ENCODE peak calls at places on chromosomes 12 and 14, in five cellular contexts. M is Calu3, C is lung, A is OCI-LY7, O is thyroid gland. K is an unnamed sample.

GRCh38 chr12:12521923-12522322 is 40.7 kb downstream of the DUSP16 start:
- DNase-seq in A (no peak), M (no peak), O (no peak), C (no peak), K (no peak)

GRCh38 chr12:59372971-59373370 is 222.9 kb upstream of the SLC16A7 start:
- DNase-seq in C (no peak), A (no peak), M (peak; percentile 51), O (peak; percentile 16), K (peak; percentile 3)

GRCh38 chr14:40213701-40214100 is 781.5 kb upstream of the FBXO33 start:
- DNase-seq in A (no peak), C (no peak), O (no peak), M (no peak), K (no peak)

GRCh38 chr14:34219661-34220060 is 242.4 kb downstream of the SPTSSA start:
- DNase-seq in A (no peak), C (no peak), M (no peak), O (no peak), K (no peak)

GRCh38 chr14:57031474-57031873 is 221.2 kb upstream of the OTX2 start:
- DNase-seq in O (no peak), A (no peak), C (no peak), M (no peak), K (no peak)

GRCh38 chr14:101844219-101844618 is 82.7 kb downstream of the PPP2R5C start:
- DNase-seq in O (no peak), C (no peak), M (no peak), A (peak; percentile 65), K (no peak)

GRCh38 chr12:70535896-70536374 is 101.3 kb downstream of the PTPRB start:
- DNase-seq in A (no peak), M (no peak), O (no peak), C (no peak), K (no peak)

GRCh38 chr12:3418609-3419469 is 72.2 kb upstream of the PRMT8 start:
- DNase-seq in O (no peak), M (no peak), C (peak; percentile 45), A (no peak), K (no peak)

GRCh38 chr12:132007041-132007440 is 57.3 kb downstream of the EP400 start:
- DNase-seq in O (no peak), M (no peak), C (no peak), A (no peak), K (no peak)

GRCh38 chr12:131775124-131775903 is 52.9 kb upstream of the MMP17 start:
- DNase-seq in A (no peak), O (no peak), C (no peak), M (no peak), K (no peak)

GRCh38 chr12:48349471-48349870 is 1.2 kb downstream of the ZNF641 start:
- DNase-seq in C (no peak), A (peak; percentile 4), M (no peak), O (no peak), K (no peak)

GRCh38 chr14:72523397-72524157 is 370.3 kb downstream of the DPF3 start:
- DNase-seq in A (no peak), M (no peak), O (no peak), C (no peak), K (no peak)

DNA sequence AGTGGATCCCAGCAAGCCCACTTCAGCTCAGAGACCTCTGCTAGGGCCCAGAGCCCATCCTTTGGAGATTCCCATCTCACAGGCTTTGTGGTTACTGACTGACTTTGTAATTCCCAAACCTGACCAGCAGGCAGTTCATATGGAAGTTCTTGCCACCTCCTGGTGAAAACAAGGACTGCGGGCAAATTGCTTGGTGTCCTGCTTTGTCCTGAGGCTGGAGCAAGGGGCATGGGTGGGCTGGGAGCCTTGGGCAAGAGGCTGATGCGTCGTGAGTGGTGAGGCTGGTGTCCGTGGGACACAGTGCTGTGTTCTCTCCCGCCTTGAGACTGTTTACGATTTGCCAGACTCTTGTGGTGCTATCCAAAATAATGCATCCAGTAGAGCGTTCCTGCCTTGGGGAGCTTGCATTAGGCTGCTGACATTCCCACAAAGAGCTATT is 91.0 kb downstream of the LRRC74A start:
- DNase-seq in M (peak; percentile 65), A (peak; percentile 28), C (peak; percentile 41), O (peak; percentile 63), K (no peak)
- TF ChIP-seq CTCF in M (peak; percentile 23), A (peak; percentile 70), C (peak; percentile 34), O (peak; percentile 75), K (no peak)

GRCh38 chr12:57090924-57091632 is 2.2 kb downstream of the NAB2 start:
- DNase-seq in M (no peak), C (no peak), O (no peak), A (no peak), K (peak; percentile 2)
- TF ChIP-seq CTCF in M (no peak), C (no peak), O (no peak), A (no peak), K (no peak)

GRCh38 chr14:22598099-22598895 is at the start of gene ABHD4:
- DNase-seq in M (peak; percentile 74), A (peak; percentile 67), O (peak; percentile 89), C (peak; percentile 79), K (peak; percentile 84)
- TF ChIP-seq CTCF in M (no peak), A (no peak), O (no peak), C (no peak), K (no peak)

DNA sequence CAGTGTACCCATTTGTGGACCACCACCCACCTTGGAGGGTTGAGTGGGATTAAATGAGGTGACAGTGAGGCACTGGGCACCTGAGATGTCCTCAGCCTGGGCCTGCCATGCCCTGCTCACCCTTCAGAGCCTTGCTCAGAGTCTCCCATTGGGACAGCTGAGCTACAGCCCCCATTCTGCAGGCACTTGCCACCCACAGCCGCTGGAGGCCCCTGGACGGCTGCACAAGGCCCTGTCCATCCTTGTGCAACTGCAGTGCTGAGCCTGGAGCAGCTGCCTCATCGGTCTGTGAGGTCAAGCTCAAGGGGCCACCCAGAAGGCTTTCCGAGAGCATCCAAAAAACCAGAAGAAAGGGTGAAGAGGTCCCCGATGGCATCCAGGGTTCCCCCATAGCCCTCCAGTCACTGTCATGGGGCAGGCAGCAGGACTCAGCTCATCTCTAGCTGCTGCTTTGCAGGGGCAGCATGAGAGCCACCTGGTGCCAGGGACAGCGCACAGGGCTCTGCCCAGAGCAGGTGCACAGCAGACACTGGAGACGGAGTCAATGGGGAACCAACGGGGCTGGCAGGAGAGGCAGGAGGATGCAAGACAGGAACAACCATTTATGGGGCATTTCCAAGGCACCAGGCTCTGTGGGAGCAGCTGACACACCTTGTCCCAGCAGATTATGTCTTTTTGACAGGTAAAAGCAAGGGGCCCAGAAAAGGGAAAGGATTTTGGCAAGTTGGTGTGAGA is 84.6 kb downstream of the ARL6IP4 start:
- DNase-seq in M (no peak), C (no peak), O (no peak), A (no peak), K (no peak)
- TF ChIP-seq CTCF in M (no peak), C (no peak), O (no peak), A (no peak), K (no peak)

GRCh38 chr12:5050542-5050941 is 6.9 kb downstream of the KCNA5 start:
- DNase-seq in O (no peak), A (no peak), M (no peak), C (no peak), K (no peak)

GRCh38 chr12:5047729-5048128 is 4.0 kb downstream of the KCNA5 start:
- DNase-seq in A (no peak), O (no peak), M (no peak), C (no peak), K (no peak)

GRCh38 chr12:5044420-5045295 is 979 bp downstream of the KCNA5 start:
- DNase-seq in C (no peak), M (no peak), O (no peak), A (no peak), K (no peak)

GRCh38 chr12:5043589-5044419 is at the start of gene KCNA5:
- DNase-seq in A (no peak), C (no peak), O (peak; percentile 37), M (no peak), K (no peak)

GRCh38 chr12:5047094-5047493 is 3.4 kb downstream of the KCNA5 start:
- DNase-seq in M (no peak), C (no peak), O (no peak), A (no peak), K (no peak)
- TF ChIP-seq CTCF in M (no peak), C (no peak), O (no peak), A (no peak), K (no peak)

GRCh38 chr12:26918321-26919215 is 19.2 kb downstream of the INTS13 start:
- DNase-seq in A (no peak), C (no peak), O (no peak), M (no peak), K (no peak)
- TF ChIP-seq CTCF in A (no peak), C (no peak), O (no peak), M (no peak), K (no peak)

GRCh38 chr14:59422069-59422881 is 42.9 kb downstream of the GPR135 start:
- DNase-seq in A (peak; percentile 64), C (no peak), O (no peak), M (no peak), K (peak; percentile 21)
- TF ChIP-seq CTCF in A (peak; percentile 79), C (no peak), O (peak; percentile 46), M (no peak), K (no peak)